ENCODE peak calls at places on chromosomes 5 and 9, in five cellular contexts. W is GM23248, Q is HCT116, I is MM.1S, J is fibroblast of lung. L is an unnamed sample.

GRCh38 chr9:131111854-131112311 is 13.5 kb upstream of the NUP214 start:
- DNase-seq in W (no peak), Q (no peak), I (no peak), J (no peak), L (no peak)

GRCh38 chr5:56647109-56647863 is 168.1 kb upstream of the MAP3K1 start:
- DNase-seq in W (no peak), Q (no peak), I (no peak), J (no peak), L (no peak)

GRCh38 chr5:15715535-15715934 is 215.6 kb downstream of the FBXL7 start:
- DNase-seq in W (no peak), Q (no peak), I (no peak), J (no peak), L (no peak)

GRCh38 chr5:122871669-122872068 is 26.3 kb downstream of the SNX24 start:
- DNase-seq in W (peak), Q (no peak), I (no peak), J (peak), L (no peak)

GRCh38 chr9:105187781-105188180 is 56.7 kb upstream of the SLC44A1 start:
- DNase-seq in W (peak), Q (no peak), I (no peak), J (peak), L (no peak)

GRCh38 chr5:179827684-179828083 is 7.0 kb downstream of the SQSTM1 start:
- DNase-seq in W (peak), Q (no peak), I (no peak), J (peak), L (no peak)

GRCh38 chr5:92687793-92688467 is 893.1 kb downstream of the NR2F1-AS1 start:
- DNase-seq in W (peak), Q (peak), I (no peak), J (peak), L (no peak)

GRCh38 chr5:96651948-96652753 is 10.0 kb upstream of the CAST start:
- DNase-seq in W (no peak), Q (no peak), I (no peak), J (no peak), L (peak)

GRCh38 chr5:17304282-17304681 is 86.9 kb downstream of the BASP1 start:
- DNase-seq in W (peak), Q (no peak), I (no peak), J (peak), L (no peak)

GRCh38 chr9:69768716-69769115 is 8.9 kb upstream of the PTAR1 start:
- DNase-seq in W (peak), Q (no peak), I (no peak), J (peak), L (no peak)

GRCh38 chr5:1137567-1138444 is 25.9 kb upstream of the SLC12A7 start:
- DNase-seq in W (no peak), Q (no peak), I (no peak), J (no peak), L (peak)

GRCh38 chr5:10333154-10334006 is 20.1 kb upstream of the MARCHF6 start:
- DNase-seq in W (peak), Q (no peak), I (peak), J (peak), L (no peak)

GRCh38 chr5:42680035-42680434 is 76.6 kb upstream of the CCDC152 start:
- DNase-seq in W (peak), Q (no peak), I (no peak), J (no peak), L (no peak)

GRCh38 chr9:79592736-79593493 is 21.1 kb downstream of the TLE4 start:
- DNase-seq in W (peak), Q (no peak), I (peak), J (no peak), L (no peak)

GRCh38 chr5:6656680-6657079 is 23.4 kb downstream of the SRD5A1 start:
- DNase-seq in W (no peak), Q (no peak), I (no peak), J (no peak), L (no peak)

GRCh38 chr9:111484564-111484878 is 338 bp upstream of the ECPAS start:
- DNase-seq in W (no peak), Q (no peak), I (peak), J (no peak), L (no peak)

GRCh38 chr5:170597109-170597741 is 93.4 kb downstream of the KCNIP1 start:
- DNase-seq in W (peak), Q (no peak), I (no peak), J (peak), L (no peak)
- H3K4me2 ChIP-seq in W (peak), Q (peak), I (no peak), J (peak), L (no peak)

GRCh38 chr9:109969559-109970237 is 189.7 kb downstream of the PALM2AKAP2 start:
- DNase-seq in W (no peak), Q (no peak), I (no peak), J (no peak), L (no peak)
- H2AFZ ChIP-seq in W (no peak), Q (no peak), I (no peak), J (no peak), L (no peak)

DNA sequence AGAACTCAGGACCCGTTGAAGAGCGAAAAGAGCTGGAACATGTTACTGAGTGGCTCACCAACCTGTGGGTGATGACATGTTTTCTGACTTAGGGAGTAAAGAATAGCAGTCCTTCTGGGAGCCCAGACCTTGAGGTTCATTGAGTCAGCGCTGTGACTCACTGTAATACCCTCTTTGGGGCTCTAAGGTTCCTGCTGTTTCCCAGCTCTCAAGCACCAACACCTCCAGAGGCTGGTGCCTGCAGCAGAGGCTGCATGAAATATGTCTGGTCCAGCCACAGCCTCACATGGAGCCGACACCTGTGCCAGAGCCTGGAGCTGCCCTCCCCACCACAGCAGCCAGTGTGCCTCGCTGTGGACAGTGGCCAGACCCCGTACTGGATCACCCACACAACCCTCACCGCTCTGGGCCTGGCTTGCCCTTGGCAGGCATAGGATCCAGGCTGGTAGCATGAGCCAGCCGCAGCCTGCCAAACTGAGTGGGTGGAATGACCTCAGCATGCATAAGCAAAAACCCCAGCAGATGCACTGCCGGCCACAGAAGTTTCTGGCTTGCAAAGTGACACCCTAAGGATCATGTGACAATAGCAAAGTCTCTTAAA is 143.5 kb upstream of the MRPS30 start:
- DNase-seq in W (peak), Q (peak), I (no peak), J (peak), L (no peak)
- H3K9ac ChIP-seq in W (peak), Q (no peak), I (no peak), J (no peak), L (no peak)

GRCh38 chr5:60470881-60471280 is 229.1 kb downstream of the DEPDC1B start:
- DNase-seq in W (no peak), Q (no peak), I (no peak), J (no peak), L (no peak)
- H3K4me2 ChIP-seq in W (no peak), Q (no peak), I (no peak), J (no peak), L (no peak)

DNA sequence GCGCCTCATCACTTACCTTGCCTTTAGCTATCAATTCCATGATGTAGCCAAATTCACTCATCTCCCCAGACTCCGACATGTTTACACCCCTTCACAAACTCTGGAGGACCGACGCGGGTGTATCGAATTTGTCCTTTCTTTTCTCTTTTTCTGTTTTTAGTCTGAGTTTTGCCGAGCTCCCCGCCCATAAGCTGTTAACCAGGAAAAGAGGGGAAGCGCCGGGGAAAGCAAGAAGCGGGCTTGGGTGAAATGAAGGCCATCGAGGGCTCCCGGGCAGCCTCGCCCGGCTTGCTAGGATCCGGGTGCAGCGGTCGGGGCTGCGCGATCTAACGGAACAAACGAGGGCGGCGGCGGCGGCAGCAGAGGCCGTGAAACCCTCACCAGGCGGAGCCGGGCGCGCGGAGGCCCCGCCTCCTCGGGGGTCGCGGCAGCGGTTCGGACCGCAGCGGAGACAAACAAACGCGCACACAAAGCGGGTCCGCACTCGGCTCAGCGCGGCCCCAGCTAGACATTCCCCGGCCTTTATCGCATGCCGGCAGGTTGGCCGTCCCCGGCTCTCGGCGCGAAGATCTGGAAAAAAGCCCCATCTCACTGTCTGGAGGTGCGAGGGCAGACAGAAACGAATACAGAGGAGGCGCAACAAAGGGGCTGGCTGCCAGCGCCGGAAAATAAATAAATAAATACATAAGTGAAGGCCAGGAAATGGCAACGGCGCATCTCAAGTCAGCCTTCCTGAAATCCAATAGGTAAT is 10.4 kb upstream of the TRIM36 start:
- DNase-seq in W (peak), Q (no peak), I (no peak), J (peak), L (no peak)
- H2AFZ ChIP-seq in W (peak), Q (no peak), I (peak), J (peak), L (peak)

GRCh38 chr5:150905312-150905683 is 518 bp upstream of the ZNF300 start:
- DNase-seq in W (no peak), Q (no peak), I (no peak), J (no peak), L (no peak)
- H3K9ac ChIP-seq in W (peak), Q (no peak), I (no peak), J (peak), L (no peak)

L was measured in Karpas-422.